ENCODE peak calls at places on chromosomes 12 and 14, in five cellular contexts. T is AG08395; F is central memory CD4-positive, alpha-beta T cell; R is ACHN; L is iris pigment epithelial cell. O is an unnamed sample.

GRCh38 chr14:93013368-93013719 is 90.4 kb downstream of the CHGA start:
- DNase-seq in T (peak; percentile 74), F (no peak), R (no peak), L (peak; percentile 36), O (no peak)

GRCh38 chr14:78154827-78155226 is 15.3 kb upstream of the NRXN3 start:
- DNase-seq in T (no peak), F (no peak), R (peak; percentile 34), L (no peak), O (no peak)

GRCh38 chr12:67780580-67781084 is 132.1 kb downstream of the DYRK2 start:
- DNase-seq in T (no peak), F (no peak), R (no peak), L (no peak), O (no peak)

GRCh38 chr12:66387067-66387466 is 84.8 kb downstream of the HELB start:
- DNase-seq in T (no peak), F (no peak), R (no peak), L (no peak), O (no peak)

GRCh38 chr14:33948143-33948962 is 2.5 kb downstream of the EGLN3 start:
- DNase-seq in T (no peak), F (no peak), R (no peak), L (no peak), O (no peak)

GRCh38 chr12:92735131-92735721 is 32.4 kb downstream of the PLEKHG7 start:
- DNase-seq in T (peak; percentile 79), F (no peak), R (no peak), L (peak; percentile 96), O (no peak)

GRCh38 chr12:26691234-26691970 is 141.6 kb downstream of the ITPR2 start:
- DNase-seq in T (peak; percentile 90), F (no peak), R (peak; percentile 98), L (peak; percentile 99), O (no peak)

GRCh38 chr12:28938581-28939301 is 210.3 kb upstream of the FAR2 start:
- DNase-seq in T (no peak), F (no peak), R (no peak), L (no peak), O (no peak)

GRCh38 chr12:49017764-49018281 is 753 bp downstream of the PRKAG1 start:
- DNase-seq in T (peak; percentile 59), F (peak; percentile 18), R (no peak), L (peak; percentile 47), O (no peak)

GRCh38 chr12:131263626-131264025 is 309.9 kb downstream of the ADGRD1 start:
- DNase-seq in T (no peak), F (no peak), R (no peak), L (no peak), O (no peak)

O was measured in naive thymus-derived CD8-positive, alpha-beta T cell.